ENCODE peak calls at places on chromosomes 2 and 18, in four cellular contexts. I, Q, K and D are unnamed samples.

GRCh38 chr2:62457555-62457954 is 48.4 kb downstream of the TMEM17 start:
- DNase-seq in I (no peak), Q (no peak), K (peak), D (no peak)

GRCh38 chr2:160892204-160892603 is 268.0 kb upstream of the TANK start:
- DNase-seq in I (no peak), Q (no peak), K (no peak), D (no peak)

GRCh38 chr18:49561377-49562193 is at the start of gene LIPG:
- DNase-seq in I (peak), Q (no peak), K (peak), D (peak)

GRCh38 chr2:182852090-182852489 is 14.3 kb downstream of the FRZB start:
- DNase-seq in I (no peak), Q (no peak), K (no peak), D (no peak)

GRCh38 chr2:217939629-217940245 is 63.1 kb downstream of the TNS1 start:
- DNase-seq in I (no peak), Q (no peak), K (no peak), D (no peak)

GRCh38 chr2:120034027-120034426 is 21.1 kb downstream of the EPB41L5 start:
- DNase-seq in I (no peak), Q (no peak), K (no peak), D (no peak)

GRCh38 chr2:88683160-88684021 is 8.1 kb upstream of the RPIA start:
- DNase-seq in I (peak), Q (no peak), K (no peak), D (no peak)

GRCh38 chr2:200319587-200320337 is 13.3 kb downstream of the SPATS2L start:
- DNase-seq in I (no peak), Q (no peak), K (no peak), D (peak)

GRCh38 chr2:160141944-160142343 is 58.1 kb downstream of the ITGB6 start:
- DNase-seq in I (no peak), Q (no peak), K (no peak), D (no peak)

GRCh38 chr2:84526562-84526961 is 10.3 kb downstream of the DNAH6 start:
- DNase-seq in I (no peak), Q (no peak), K (no peak), D (no peak)

GRCh38 chr2:20988906-20989305 is 55.0 kb downstream of the APOB start:
- DNase-seq in I (no peak), Q (no peak), K (no peak), D (no peak)

GRCh38 chr18:49041677-49042570 is 91.2 kb upstream of the SMAD7 start:
- DNase-seq in I (no peak), Q (no peak), K (no peak), D (peak)

DNA sequence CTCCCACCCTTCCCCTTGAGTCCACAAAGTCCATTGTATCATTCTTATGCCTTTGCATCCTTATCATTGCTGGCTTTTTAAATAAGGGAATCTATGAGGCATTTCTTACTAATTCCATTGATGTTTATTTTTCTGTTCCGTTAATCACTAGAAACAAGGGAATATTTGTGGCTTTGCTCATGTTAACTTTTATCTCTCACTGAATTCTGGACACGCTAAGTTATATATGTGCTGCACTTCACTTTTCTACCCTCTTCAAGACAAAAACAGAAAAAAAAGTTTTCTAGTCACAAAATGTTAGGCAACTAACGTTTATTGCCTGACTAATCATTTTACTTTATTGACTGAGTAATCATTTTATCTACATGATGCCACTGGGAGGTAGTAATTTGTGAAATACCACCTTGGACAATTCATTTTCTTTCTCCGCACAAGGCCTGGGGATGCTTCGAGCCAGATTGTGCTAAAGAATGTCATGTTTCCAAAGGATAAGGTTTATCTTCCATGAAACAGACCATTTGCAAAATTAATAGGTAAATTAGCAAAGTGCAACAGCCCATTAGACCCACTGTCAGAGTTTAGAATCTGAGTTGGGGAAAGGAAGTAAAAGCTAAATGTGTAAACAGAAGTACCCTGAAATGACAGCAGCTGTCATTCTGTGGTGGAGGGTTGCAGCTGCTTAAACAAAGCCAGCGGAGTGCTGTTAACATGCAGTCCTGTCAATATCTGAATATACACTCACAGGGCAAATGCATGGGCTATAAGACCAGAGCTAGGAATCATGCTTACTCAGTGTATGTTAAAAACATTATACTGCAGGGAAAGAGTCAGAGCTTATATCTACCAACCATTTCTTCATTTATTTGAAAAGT is 658.7 kb downstream of the CNTNAP5 start:
- DNase-seq in I (no peak), Q (no peak), K (no peak), D (no peak)
- TF ChIP-seq CBX5 in I (no peak), Q (no peak), K (no peak), D (no peak)

DNA sequence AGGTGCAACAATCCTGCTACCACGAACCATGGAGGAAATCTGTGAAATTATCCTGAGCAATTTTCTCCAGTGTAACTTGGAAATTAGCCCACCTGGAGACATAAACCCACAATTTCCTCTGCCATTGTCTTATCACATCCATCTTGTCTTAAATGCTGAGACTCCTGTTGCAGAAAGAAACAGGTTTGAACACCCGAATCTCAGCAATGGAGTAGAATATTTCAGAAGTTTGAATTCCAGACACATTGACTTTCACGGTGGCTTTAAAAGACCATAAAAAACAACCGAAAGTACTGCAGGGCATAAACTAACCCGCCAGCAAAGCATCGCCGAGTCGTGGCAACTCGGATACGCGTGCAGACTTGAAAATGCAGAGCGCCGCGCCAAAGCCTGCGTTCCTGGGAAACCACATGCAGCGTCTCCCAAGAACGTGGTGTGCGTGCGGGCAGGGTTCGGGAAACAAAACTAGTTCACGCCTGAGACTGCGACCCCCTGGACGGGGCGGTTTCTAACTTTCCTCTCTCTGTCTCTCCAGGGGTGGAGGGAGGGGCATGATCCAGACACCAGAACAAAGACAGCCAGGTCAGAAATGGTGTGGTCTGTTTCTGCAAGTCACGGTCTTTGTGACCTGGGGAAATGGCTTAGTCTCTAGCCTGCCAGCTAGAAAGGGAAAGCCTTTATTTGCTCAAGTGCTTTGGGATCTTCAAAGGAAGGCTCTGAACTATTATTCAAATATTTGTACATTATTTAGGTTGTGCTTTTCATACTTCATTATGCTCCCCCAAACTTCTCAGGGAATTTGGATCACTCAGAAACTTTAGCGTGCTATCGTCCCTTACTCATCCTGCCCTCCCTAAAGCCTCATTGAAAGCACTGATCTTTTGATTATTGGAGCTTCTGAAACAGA is 26.9 kb upstream of the KCTD1 start:
- DNase-seq in I (no peak), Q (no peak), K (peak), D (peak)
- TF ChIP-seq ZNF274 in I (no peak), Q (no peak), K (no peak), D (no peak)

GRCh38 chr18:23281626-23282436 is 146.5 kb downstream of the CABLES1 start:
- DNase-seq in I (no peak), Q (no peak), K (no peak), D (no peak)
- TF ChIP-seq CBX5 in I (no peak), Q (no peak), K (no peak), D (no peak)

GRCh38 chr2:234548720-234549420 is 52.0 kb upstream of the ARL4C start:
- DNase-seq in I (no peak), Q (no peak), K (peak), D (no peak)
- TF ChIP-seq ZNF274 in I (no peak), Q (no peak), K (no peak), D (no peak)

GRCh38 chr2:240530181-240530580 is 27.6 kb downstream of the ANKMY1 start:
- DNase-seq in I (no peak), Q (no peak), K (no peak), D (no peak)
- TF ChIP-seq CBX5 in I (no peak), Q (no peak), K (no peak), D (no peak)

GRCh38 chr2:212288308-212288707 is 250.3 kb downstream of the ERBB4 start:
- DNase-seq in I (no peak), Q (no peak), K (peak), D (no peak)

GRCh38 chr2:212282596-212283330 is 255.8 kb downstream of the ERBB4 start:
- DNase-seq in I (no peak), Q (no peak), K (no peak), D (no peak)

GRCh38 chr2:212289301-212289700 is 249.3 kb downstream of the ERBB4 start:
- DNase-seq in I (no peak), Q (no peak), K (no peak), D (no peak)

GRCh38 chr2:212284166-212284565 is 254.4 kb downstream of the ERBB4 start:
- DNase-seq in I (no peak), Q (no peak), K (no peak), D (no peak)
- TF ChIP-seq ZNF274 in I (no peak), Q (no peak), K (no peak), D (no peak)

GRCh38 chr18:77131100-77131651 is 1.4 kb downstream of the MBP start:
- DNase-seq in I (no peak), Q (no peak), K (no peak), D (no peak)
- TF ChIP-seq CBX5 in I (no peak), Q (no peak), K (no peak), D (no peak)

GRCh38 chr2:186595219-186595618 is 5.4 kb downstream of the ITGAV start:
- DNase-seq in I (no peak), Q (no peak), K (no peak), D (peak)
- TF ChIP-seq ZNF274 in I (no peak), Q (no peak), K (no peak), D (no peak)